ENCODE peak calls at places on chromosome 18, in six cellular contexts. R, O, M, Y, T and C are unnamed samples.

GRCh38 chr18:77004555-77005380 is 127.8 kb downstream of the MBP start:
- DNase-seq in R (no peak), O (no peak), M (no peak), Y (no peak), T (no peak), C (no peak)

GRCh38 chr18:10936211-10937053 is 212.9 kb downstream of the PIEZO2 start:
- DNase-seq in R (no peak), O (no peak), M (no peak), Y (no peak), T (no peak), C (no peak)

GRCh38 chr18:73841661-73842060 is 306.0 kb downstream of the FBXO15 start:
- DNase-seq in R (no peak), O (no peak), M (no peak), Y (no peak), T (no peak), C (no peak)

GRCh38 chr18:22174341-22175148 is 5.2 kb downstream of the GATA6 start:
- DNase-seq in R (no peak), O (no peak), M (no peak), Y (no peak), T (no peak), C (no peak)

GRCh38 chr18:12721495-12722275 is 18.8 kb downstream of the PSMG2 start:
- DNase-seq in R (no peak), O (no peak), M (no peak), Y (no peak), T (no peak), C (no peak)

GRCh38 chr18:48173557-48173956 is 235.6 kb downstream of the ZBTB7C start:
- DNase-seq in R (no peak), O (no peak), M (no peak), Y (no peak), T (no peak), C (no peak)

GRCh38 chr18:75060185-75060584 is 148.8 kb downstream of the PTGR3 start:
- DNase-seq in R (no peak), O (no peak), M (no peak), Y (no peak), T (no peak), C (no peak)

GRCh38 chr18:60020107-60020925 is 120.5 kb downstream of the PMAIP1 start:
- DNase-seq in R (no peak), O (no peak), M (peak), Y (no peak), T (no peak), C (no peak)

GRCh38 chr18:2847341-2848144 is 737 bp downstream of the EMILIN2 start:
- DNase-seq in R (no peak), O (peak), M (no peak), Y (peak), T (no peak), C (peak)

GRCh38 chr18:11689972-11690570 is 1.0 kb downstream of the GNAL start:
- DNase-seq in R (no peak), O (no peak), M (no peak), Y (peak), T (no peak), C (peak)

GRCh38 chr18:63199743-63200241 is 119.8 kb downstream of the BCL2 start:
- DNase-seq in R (no peak), O (no peak), M (no peak), Y (no peak), T (no peak), C (no peak)

DNA sequence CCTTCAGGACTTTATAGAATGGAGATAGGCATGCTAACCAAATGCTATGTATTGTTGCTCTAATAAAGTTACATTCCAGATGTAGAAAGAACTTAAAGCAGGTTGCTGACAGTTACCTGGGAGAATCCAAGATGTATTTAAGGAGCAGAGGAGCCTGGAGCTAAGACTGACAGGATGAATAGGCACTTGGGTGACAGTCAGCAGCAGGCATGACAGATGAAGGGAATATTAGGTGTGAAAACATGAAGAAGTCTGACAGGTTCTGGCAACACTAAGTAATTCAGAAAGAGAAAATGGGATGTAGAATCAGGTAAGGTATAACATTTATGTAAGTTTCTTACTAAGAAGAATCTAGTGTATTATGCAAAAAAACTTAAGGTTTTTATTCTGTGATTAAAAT is 232.0 kb downstream of the DSC3 start:
- DNase-seq in R (no peak), O (no peak), M (no peak), Y (no peak), T (no peak), C (no peak)
- H3K27ac ChIP-seq in R (no peak), O (no peak), M (no peak), Y (no peak), T (no peak), C (no peak)

DNA sequence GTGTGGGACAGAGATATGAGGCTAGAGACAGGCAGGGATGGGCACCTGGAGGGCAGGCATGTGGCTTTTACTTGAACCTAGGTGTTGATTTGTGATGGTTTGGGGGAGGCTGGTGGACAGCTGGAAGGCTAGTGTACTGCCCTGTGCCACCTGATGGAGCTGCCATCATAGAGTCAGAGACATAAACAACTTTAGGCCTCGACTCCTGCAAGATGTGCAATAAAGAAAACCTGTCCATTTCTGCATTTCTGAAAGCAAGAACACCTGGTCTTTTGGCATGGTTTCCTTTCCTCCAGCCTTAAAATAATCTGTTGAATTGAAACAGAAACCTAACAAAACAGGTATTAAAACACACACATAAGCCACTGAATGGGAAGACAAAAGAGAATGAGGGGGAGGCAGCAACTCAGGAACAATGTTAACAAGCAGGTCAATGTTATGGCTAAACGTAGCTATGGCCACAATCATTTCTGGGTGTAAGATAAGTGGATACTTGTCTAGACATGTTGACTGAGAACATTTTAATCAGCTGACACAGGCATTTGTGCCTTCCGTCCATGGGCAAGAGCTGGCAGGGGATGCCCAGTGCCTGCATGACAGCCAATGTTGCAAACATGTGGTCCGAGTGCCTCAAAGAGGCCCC is 87.8 kb downstream of the KCTD1 start:
- DNase-seq in R (peak), O (no peak), M (peak), Y (peak), T (no peak), C (peak)
- H3K27ac ChIP-seq in R (no peak), O (no peak), M (peak), Y (peak), T (no peak), C (peak)

GRCh38 chr18:24270937-24271380 is 126.7 kb downstream of the OSBPL1A start:
- DNase-seq in R (no peak), O (no peak), M (peak), Y (no peak), T (no peak), C (peak)

GRCh38 chr18:24271381-24272331 is 126.0 kb downstream of the OSBPL1A start:
- DNase-seq in R (peak), O (peak), M (peak), Y (peak), T (peak), C (peak)

GRCh38 chr18:24268784-24269550 is 128.7 kb downstream of the OSBPL1A start:
- DNase-seq in R (no peak), O (no peak), M (no peak), Y (no peak), T (no peak), C (peak)

GRCh38 chr18:24267878-24268277 is 129.0 kb downstream of the CABYR start:
- DNase-seq in R (no peak), O (no peak), M (no peak), Y (no peak), T (no peak), C (no peak)

GRCh38 chr18:24270358-24270936 is 127.2 kb downstream of the OSBPL1A start:
- DNase-seq in R (no peak), O (no peak), M (no peak), Y (no peak), T (no peak), C (no peak)
- H3K27ac ChIP-seq in R (peak), O (peak), M (peak), Y (peak), T (peak), C (peak)

DNA sequence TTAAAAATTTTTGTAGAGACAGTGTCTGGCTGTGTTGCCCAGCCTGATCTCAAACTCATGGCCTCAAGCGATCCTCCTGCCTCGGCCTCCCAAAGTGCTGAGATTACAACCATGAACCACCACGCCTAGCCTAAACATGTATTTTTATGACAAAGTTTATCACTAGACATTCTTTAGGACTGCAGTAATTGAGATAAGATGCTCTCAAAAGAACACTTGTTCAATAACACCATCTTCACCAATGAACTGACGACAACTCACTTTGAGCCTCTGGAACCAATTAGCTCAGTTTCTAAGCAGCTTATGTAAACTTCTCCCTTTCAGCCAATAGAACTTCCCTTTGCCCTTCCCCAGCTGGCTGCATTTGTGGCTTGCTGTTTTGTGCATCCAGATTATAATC is 15.3 kb upstream of the PPP4R1 start:
- DNase-seq in R (no peak), O (no peak), M (peak), Y (no peak), T (no peak), C (no peak)
- H3K27ac ChIP-seq in R (no peak), O (no peak), M (no peak), Y (no peak), T (no peak), C (no peak)

GRCh38 chr18:907880-908512 is 3.3 kb downstream of the ADCYAP1 start:
- DNase-seq in R (no peak), O (peak), M (no peak), Y (no peak), T (no peak), C (no peak)
- H3K27ac ChIP-seq in R (no peak), O (no peak), M (no peak), Y (no peak), T (no peak), C (no peak)

DNA sequence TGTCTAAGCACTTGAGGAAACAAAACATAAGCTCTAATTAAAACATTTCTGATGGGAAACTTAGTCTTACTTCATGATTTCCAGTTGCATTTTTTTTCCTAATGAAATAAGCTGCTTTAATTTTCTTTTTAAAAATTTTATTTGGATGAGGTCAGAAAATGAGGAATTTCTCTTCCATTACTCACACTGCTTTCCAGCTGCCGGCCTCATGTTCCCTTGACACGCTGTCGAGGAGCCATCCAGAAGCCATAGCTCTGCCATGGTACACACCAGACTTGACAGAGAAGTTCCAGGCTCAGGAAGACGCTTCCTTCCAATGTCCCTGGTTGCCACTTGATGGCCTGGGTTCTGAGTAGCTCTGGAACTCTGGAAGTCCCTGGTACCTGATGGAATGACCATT is 12.1 kb upstream of the MAPRE2 start:
- DNase-seq in R (no peak), O (no peak), M (peak), Y (no peak), T (no peak), C (no peak)
- H3K27ac ChIP-seq in R (no peak), O (peak), M (peak), Y (peak), T (no peak), C (no peak)